ENCODE peak calls at places on chromosomes 7 and 10, in seven cellular contexts. One of them, this sample, is unnamed.

GRCh38 chr10:17026686-17027485 is 102.7 kb downstream of the CUBN start:
- DNase-seq in activated T-cell treated with anti-CD3 and anti-CD28 coated beads, Interleukin-2, amount 50 U/mL, for 72 hours: peak
- DNase-seq in AG09309: no peak
- DNase-seq in stimulated activated CD8-positive, alpha-beta memory T cell treated with anti-CD3 and anti-CD28 coated beads, Interleukin-12 subunit alpha, Interleukin-12 subunit beta, amount 100 ng/mL, for 4 hours: peak
- DNase-seq in mesothelial cell of epicardium: no peak
- DNase-seq in endothelial cell: no peak
- DNase-seq in Daoy: peak
- DNase-seq in this sample: no peak

GRCh38 chr7:65976659-65977196 is 5.3 kb downstream of the GUSB start:
- DNase-seq in stimulated activated CD8-positive, alpha-beta memory T cell treated with anti-CD3 and anti-CD28 coated beads, Interleukin-12 subunit alpha, Interleukin-12 subunit beta, amount 100 ng/mL, for 4 hours: no peak
- DNase-seq in AG09309: no peak
- DNase-seq in activated T-cell treated with anti-CD3 and anti-CD28 coated beads, Interleukin-2, amount 50 U/mL, for 72 hours: no peak
- DNase-seq in Daoy: no peak
- DNase-seq in endothelial cell: no peak
- DNase-seq in mesothelial cell of epicardium: no peak
- DNase-seq in this sample: no peak

GRCh38 chr7:47783456-47784240 is 164.6 kb downstream of the PKD1L1 start:
- DNase-seq in stimulated activated CD8-positive, alpha-beta memory T cell treated with anti-CD3 and anti-CD28 coated beads, Interleukin-12 subunit alpha, Interleukin-12 subunit beta, amount 100 ng/mL, for 4 hours: no peak
- DNase-seq in endothelial cell: no peak
- DNase-seq in AG09309: peak
- DNase-seq in Daoy: peak
- DNase-seq in activated T-cell treated with anti-CD3 and anti-CD28 coated beads, Interleukin-2, amount 50 U/mL, for 72 hours: no peak
- DNase-seq in mesothelial cell of epicardium: peak
- DNase-seq in this sample: no peak

GRCh38 chr7:30596043-30596641 is 1.5 kb downstream of the GARS1 start:
- DNase-seq in Daoy: peak
- DNase-seq in endothelial cell: no peak
- DNase-seq in activated T-cell treated with anti-CD3 and anti-CD28 coated beads, Interleukin-2, amount 50 U/mL, for 72 hours: peak
- DNase-seq in stimulated activated CD8-positive, alpha-beta memory T cell treated with anti-CD3 and anti-CD28 coated beads, Interleukin-12 subunit alpha, Interleukin-12 subunit beta, amount 100 ng/mL, for 4 hours: no peak
- DNase-seq in AG09309: no peak
- DNase-seq in mesothelial cell of epicardium: no peak
- DNase-seq in this sample: peak

GRCh38 chr7:155789001-155789725 is 23.1 kb downstream of the SHH start:
- DNase-seq in Daoy: no peak
- DNase-seq in activated T-cell treated with anti-CD3 and anti-CD28 coated beads, Interleukin-2, amount 50 U/mL, for 72 hours: no peak
- DNase-seq in endothelial cell: no peak
- DNase-seq in stimulated activated CD8-positive, alpha-beta memory T cell treated with anti-CD3 and anti-CD28 coated beads, Interleukin-12 subunit alpha, Interleukin-12 subunit beta, amount 100 ng/mL, for 4 hours: no peak
- DNase-seq in mesothelial cell of epicardium: no peak
- DNase-seq in AG09309: no peak
- DNase-seq in this sample: no peak

GRCh38 chr7:121513105-121513504 is 117.0 kb upstream of the FAM3C start:
- DNase-seq in AG09309: no peak
- DNase-seq in endothelial cell: no peak
- DNase-seq in stimulated activated CD8-positive, alpha-beta memory T cell treated with anti-CD3 and anti-CD28 coated beads, Interleukin-12 subunit alpha, Interleukin-12 subunit beta, amount 100 ng/mL, for 4 hours: no peak
- DNase-seq in activated T-cell treated with anti-CD3 and anti-CD28 coated beads, Interleukin-2, amount 50 U/mL, for 72 hours: no peak
- DNase-seq in Daoy: no peak
- DNase-seq in mesothelial cell of epicardium: no peak
- DNase-seq in this sample: no peak

GRCh38 chr10:118504044-118504944 is 91.2 kb downstream of the PRLHR start:
- DNase-seq in activated T-cell treated with anti-CD3 and anti-CD28 coated beads, Interleukin-2, amount 50 U/mL, for 72 hours: no peak
- DNase-seq in endothelial cell: no peak
- DNase-seq in Daoy: peak
- DNase-seq in mesothelial cell of epicardium: no peak
- DNase-seq in stimulated activated CD8-positive, alpha-beta memory T cell treated with anti-CD3 and anti-CD28 coated beads, Interleukin-12 subunit alpha, Interleukin-12 subunit beta, amount 100 ng/mL, for 4 hours: no peak
- DNase-seq in AG09309: no peak
- DNase-seq in this sample: no peak

GRCh38 chr10:45425628-45426563 is 51.9 kb downstream of the ALOX5 start:
- DNase-seq in activated T-cell treated with anti-CD3 and anti-CD28 coated beads, Interleukin-2, amount 50 U/mL, for 72 hours: no peak
- DNase-seq in stimulated activated CD8-positive, alpha-beta memory T cell treated with anti-CD3 and anti-CD28 coated beads, Interleukin-12 subunit alpha, Interleukin-12 subunit beta, amount 100 ng/mL, for 4 hours: no peak
- DNase-seq in AG09309: no peak
- DNase-seq in Daoy: peak
- DNase-seq in endothelial cell: no peak
- DNase-seq in mesothelial cell of epicardium: no peak
- DNase-seq in this sample: no peak

GRCh38 chr10:61627266-61627665 is 35.5 kb upstream of the CABCOCO1 start:
- DNase-seq in mesothelial cell of epicardium: no peak
- DNase-seq in AG09309: no peak
- DNase-seq in activated T-cell treated with anti-CD3 and anti-CD28 coated beads, Interleukin-2, amount 50 U/mL, for 72 hours: no peak
- DNase-seq in endothelial cell: no peak
- DNase-seq in stimulated activated CD8-positive, alpha-beta memory T cell treated with anti-CD3 and anti-CD28 coated beads, Interleukin-12 subunit alpha, Interleukin-12 subunit beta, amount 100 ng/mL, for 4 hours: no peak
- DNase-seq in Daoy: no peak
- DNase-seq in this sample: no peak

GRCh38 chr10:63520463-63521388 is 475 bp upstream of the REEP3 start:
- DNase-seq in AG09309: peak
- DNase-seq in stimulated activated CD8-positive, alpha-beta memory T cell treated with anti-CD3 and anti-CD28 coated beads, Interleukin-12 subunit alpha, Interleukin-12 subunit beta, amount 100 ng/mL, for 4 hours: no peak
- DNase-seq in activated T-cell treated with anti-CD3 and anti-CD28 coated beads, Interleukin-2, amount 50 U/mL, for 72 hours: peak
- DNase-seq in endothelial cell: peak
- DNase-seq in Daoy: no peak
- DNase-seq in mesothelial cell of epicardium: peak
- DNase-seq in this sample: peak

GRCh38 chr7:360454-361100 is 70.6 kb downstream of the FOXL3 start:
- DNase-seq in Daoy: no peak
- DNase-seq in endothelial cell: no peak
- DNase-seq in stimulated activated CD8-positive, alpha-beta memory T cell treated with anti-CD3 and anti-CD28 coated beads, Interleukin-12 subunit alpha, Interleukin-12 subunit beta, amount 100 ng/mL, for 4 hours: no peak
- DNase-seq in activated T-cell treated with anti-CD3 and anti-CD28 coated beads, Interleukin-2, amount 50 U/mL, for 72 hours: peak
- DNase-seq in AG09309: no peak
- DNase-seq in mesothelial cell of epicardium: no peak
- DNase-seq in this sample: no peak

GRCh38 chr10:44935201-44935960 is 24.2 kb upstream of the RASSF4 start:
- DNase-seq in activated T-cell treated with anti-CD3 and anti-CD28 coated beads, Interleukin-2, amount 50 U/mL, for 72 hours: no peak
- DNase-seq in AG09309: peak
- DNase-seq in stimulated activated CD8-positive, alpha-beta memory T cell treated with anti-CD3 and anti-CD28 coated beads, Interleukin-12 subunit alpha, Interleukin-12 subunit beta, amount 100 ng/mL, for 4 hours: no peak
- DNase-seq in Daoy: peak
- DNase-seq in endothelial cell: no peak
- DNase-seq in mesothelial cell of epicardium: no peak
- DNase-seq in this sample: no peak

GRCh38 chr7:44046321-44047061 is 2.0 kb downstream of the DBNL start:
- DNase-seq in stimulated activated CD8-positive, alpha-beta memory T cell treated with anti-CD3 and anti-CD28 coated beads, Interleukin-12 subunit alpha, Interleukin-12 subunit beta, amount 100 ng/mL, for 4 hours: no peak
- DNase-seq in mesothelial cell of epicardium: no peak
- DNase-seq in endothelial cell: no peak
- DNase-seq in AG09309: no peak
- DNase-seq in activated T-cell treated with anti-CD3 and anti-CD28 coated beads, Interleukin-2, amount 50 U/mL, for 72 hours: peak
- DNase-seq in Daoy: peak
- DNase-seq in this sample: no peak

GRCh38 chr10:84193327-84193726 is 1.0 kb upstream of the CDHR1 start:
- DNase-seq in endothelial cell: no peak
- DNase-seq in activated T-cell treated with anti-CD3 and anti-CD28 coated beads, Interleukin-2, amount 50 U/mL, for 72 hours: no peak
- DNase-seq in AG09309: no peak
- DNase-seq in Daoy: no peak
- DNase-seq in mesothelial cell of epicardium: no peak
- DNase-seq in stimulated activated CD8-positive, alpha-beta memory T cell treated with anti-CD3 and anti-CD28 coated beads, Interleukin-12 subunit alpha, Interleukin-12 subunit beta, amount 100 ng/mL, for 4 hours: no peak
- DNase-seq in this sample: no peak

GRCh38 chr7:131293018-131293417 is 34.7 kb upstream of the MKLN1 start:
- DNase-seq in Daoy: no peak
- DNase-seq in mesothelial cell of epicardium: no peak
- DNase-seq in endothelial cell: no peak
- DNase-seq in activated T-cell treated with anti-CD3 and anti-CD28 coated beads, Interleukin-2, amount 50 U/mL, for 72 hours: no peak
- DNase-seq in AG09309: peak
- DNase-seq in stimulated activated CD8-positive, alpha-beta memory T cell treated with anti-CD3 and anti-CD28 coated beads, Interleukin-12 subunit alpha, Interleukin-12 subunit beta, amount 100 ng/mL, for 4 hours: no peak
- DNase-seq in this sample: no peak

GRCh38 chr7:130486114-130486962 is 5.5 kb upstream of the MEST start:
- DNase-seq in Daoy: peak
- DNase-seq in AG09309: no peak
- DNase-seq in mesothelial cell of epicardium: peak
- DNase-seq in activated T-cell treated with anti-CD3 and anti-CD28 coated beads, Interleukin-2, amount 50 U/mL, for 72 hours: peak
- DNase-seq in stimulated activated CD8-positive, alpha-beta memory T cell treated with anti-CD3 and anti-CD28 coated beads, Interleukin-12 subunit alpha, Interleukin-12 subunit beta, amount 100 ng/mL, for 4 hours: peak
- DNase-seq in endothelial cell: peak
- DNase-seq in this sample: no peak

GRCh38 chr10:44723654-44724053 is 187.5 kb upstream of the TMEM72 start:
- DNase-seq in stimulated activated CD8-positive, alpha-beta memory T cell treated with anti-CD3 and anti-CD28 coated beads, Interleukin-12 subunit alpha, Interleukin-12 subunit beta, amount 100 ng/mL, for 4 hours: no peak
- DNase-seq in AG09309: peak
- DNase-seq in endothelial cell: no peak
- DNase-seq in activated T-cell treated with anti-CD3 and anti-CD28 coated beads, Interleukin-2, amount 50 U/mL, for 72 hours: no peak
- DNase-seq in Daoy: peak
- DNase-seq in mesothelial cell of epicardium: no peak
- DNase-seq in this sample: no peak

GRCh38 chr7:21113609-21114416 is 314.1 kb upstream of the SP4 start:
- DNase-seq in AG09309: no peak
- DNase-seq in endothelial cell: no peak
- DNase-seq in mesothelial cell of epicardium: no peak
- DNase-seq in activated T-cell treated with anti-CD3 and anti-CD28 coated beads, Interleukin-2, amount 50 U/mL, for 72 hours: no peak
- DNase-seq in Daoy: no peak
- DNase-seq in stimulated activated CD8-positive, alpha-beta memory T cell treated with anti-CD3 and anti-CD28 coated beads, Interleukin-12 subunit alpha, Interleukin-12 subunit beta, amount 100 ng/mL, for 4 hours: no peak
- DNase-seq in this sample: no peak

GRCh38 chr10:132202070-132202970 is 15.6 kb downstream of the DPYSL4 start:
- DNase-seq in stimulated activated CD8-positive, alpha-beta memory T cell treated with anti-CD3 and anti-CD28 coated beads, Interleukin-12 subunit alpha, Interleukin-12 subunit beta, amount 100 ng/mL, for 4 hours: no peak
- DNase-seq in endothelial cell: no peak
- DNase-seq in AG09309: no peak
- DNase-seq in mesothelial cell of epicardium: no peak
- DNase-seq in activated T-cell treated with anti-CD3 and anti-CD28 coated beads, Interleukin-2, amount 50 U/mL, for 72 hours: no peak
- DNase-seq in Daoy: no peak
- DNase-seq in this sample: no peak

GRCh38 chr7:122217125-122217524 is 73.1 kb upstream of the AASS start:
- DNase-seq in Daoy: no peak
- DNase-seq in AG09309: no peak
- DNase-seq in stimulated activated CD8-positive, alpha-beta memory T cell treated with anti-CD3 and anti-CD28 coated beads, Interleukin-12 subunit alpha, Interleukin-12 subunit beta, amount 100 ng/mL, for 4 hours: no peak
- DNase-seq in mesothelial cell of epicardium: no peak
- DNase-seq in activated T-cell treated with anti-CD3 and anti-CD28 coated beads, Interleukin-2, amount 50 U/mL, for 72 hours: no peak
- DNase-seq in endothelial cell: no peak
- DNase-seq in this sample: no peak